ENCODE peak calls at places on chromosome 1, in ten cellular contexts. L is activated gamma-delta T cell treated with Interleukin-2 at 50 U/mL for 16 hours; I is cardiac fibroblast; Y is activated effector memory CD4-positive, alpha-beta T cell treated with Interleukin-2 at 50 U/mL for 16 hours; K is activated CD4-positive, alpha-beta memory T cell treated with anti-CD3 and anti-CD28 coated beads for 36 hours; T is spleen; W is stimulated activated CD4-positive, alpha-beta T cell treated with anti-CD3 and anti-CD28 coated beads, Interleukin-15, amount 100 ng/mL, for 1 hour; F is NCI-H1105 treated with DMSO at 0.1 percent for 48 hours; V is epithelial cell of proximal tubule; D is EH. E is an unnamed sample.

GRCh38 chr1:1804301-1804700 is 26.0 kb upstream of the NADK start:
- DNase-seq in L (no peak), I (no peak), Y (no peak), K (no peak), T (peak), W (no peak), F (no peak), V (no peak), D (no peak), E (no peak)

GRCh38 chr1:95021794-95022193 is 51.0 kb downstream of the ALG14 start:
- DNase-seq in L (no peak), I (peak), Y (no peak), K (no peak), T (no peak), W (no peak), F (no peak), V (no peak), D (peak), E (no peak)

GRCh38 chr1:214316597-214316996 is 35.6 kb downstream of the SMYD2 start:
- DNase-seq in L (no peak), I (no peak), Y (no peak), K (no peak), T (no peak), W (no peak), F (no peak), V (peak), D (peak), E (no peak)

GRCh38 chr1:30335389-30335996 is 387.9 kb downstream of the MATN1 start:
- DNase-seq in L (no peak), I (no peak), Y (no peak), K (no peak), T (no peak), W (no peak), F (no peak), V (no peak), D (peak), E (no peak)

GRCh38 chr1:41102653-41103052 is 81.1 kb upstream of the SLFNL1 start:
- DNase-seq in L (no peak), I (no peak), Y (no peak), K (no peak), T (no peak), W (no peak), F (no peak), V (no peak), D (peak), E (no peak)

GRCh38 chr1:180252638-180253536 is 22.8 kb downstream of the LHX4 start:
- DNase-seq in L (peak), I (peak), Y (peak), K (peak), T (peak), W (peak), F (peak), V (no peak), D (peak), E (no peak)

GRCh38 chr1:233387585-233387984 is 60.1 kb downstream of the MAP3K21 start:
- DNase-seq in L (no peak), I (no peak), Y (no peak), K (no peak), T (no peak), W (no peak), F (no peak), V (no peak), D (no peak), E (no peak)

GRCh38 chr1:147273409-147274307 is 31.2 kb downstream of the CHD1L start:
- DNase-seq in L (peak), I (peak), Y (no peak), K (no peak), T (no peak), W (no peak), F (peak), V (peak), D (peak), E (peak)

GRCh38 chr1:203200059-203200553 is 13.6 kb upstream of the CHI3L1 start:
- DNase-seq in L (no peak), I (peak), Y (no peak), K (no peak), T (no peak), W (no peak), F (no peak), V (no peak), D (peak), E (no peak)

GRCh38 chr1:17857109-17857499 is 102.0 kb downstream of the ACTL8 start:
- DNase-seq in L (no peak), I (no peak), Y (no peak), K (no peak), T (no peak), W (no peak), F (no peak), V (no peak), D (no peak), E (no peak)

GRCh38 chr1:243550276-243550675 is 294.4 kb downstream of the SDCCAG8 start:
- DNase-seq in L (no peak), I (peak), Y (no peak), K (no peak), T (no peak), W (no peak), F (no peak), V (no peak), D (peak), E (peak)

E was measured in kidney epithelial cell.